ENCODE peak calls at places on chromosome 6, in eight cellular contexts. One of them, this sample, is unnamed.

GRCh38 chr6:79453558-79454042 is 83.6 kb downstream of the LCA5 start:
- DNase-seq in thyroid gland: peak; percentile 34
- DNase-seq in PC-9: peak; percentile 61
- DNase-seq in adrenal gland: no peak
- DNase-seq in body of pancreas: no peak
- DNase-seq in NT2/D1: no peak
- DNase-seq in psoas muscle: no peak
- DNase-seq in ovary: no peak
- DNase-seq in this sample: no peak

GRCh38 chr6:112155900-112156299 is 68.5 kb downstream of the FAM229B start:
- DNase-seq in thyroid gland: no peak
- DNase-seq in psoas muscle: no peak
- DNase-seq in body of pancreas: no peak
- DNase-seq in adrenal gland: no peak
- DNase-seq in PC-9: no peak
- DNase-seq in NT2/D1: no peak
- DNase-seq in ovary: no peak
- DNase-seq in this sample: no peak

GRCh38 chr6:126268087-126268486 is 71.8 kb upstream of the CENPW start:
- DNase-seq in ovary: no peak
- DNase-seq in PC-9: no peak
- DNase-seq in thyroid gland: no peak
- DNase-seq in adrenal gland: no peak
- DNase-seq in body of pancreas: no peak
- DNase-seq in psoas muscle: no peak
- DNase-seq in NT2/D1: no peak
- DNase-seq in this sample: no peak

GRCh38 chr6:12957321-12958051 is 240.9 kb downstream of the PHACTR1 start:
- DNase-seq in NT2/D1: no peak
- DNase-seq in psoas muscle: peak; percentile 36
- DNase-seq in PC-9: peak; percentile 1
- DNase-seq in body of pancreas: peak; percentile 74
- DNase-seq in adrenal gland: peak; percentile 45
- DNase-seq in thyroid gland: peak; percentile 92
- DNase-seq in ovary: peak; percentile 58
- DNase-seq in this sample: peak; percentile 69

GRCh38 chr6:52392944-52393343 is 27.2 kb upstream of the EFHC1 start:
- DNase-seq in thyroid gland: no peak
- DNase-seq in PC-9: no peak
- DNase-seq in NT2/D1: no peak
- DNase-seq in body of pancreas: no peak
- DNase-seq in psoas muscle: no peak
- DNase-seq in ovary: no peak
- DNase-seq in adrenal gland: no peak
- DNase-seq in this sample: no peak

GRCh38 chr6:40719671-40720374 is 132.7 kb upstream of the LRFN2 start:
- DNase-seq in PC-9: no peak
- DNase-seq in NT2/D1: no peak
- DNase-seq in thyroid gland: no peak
- DNase-seq in ovary: peak; percentile 29
- DNase-seq in body of pancreas: no peak
- DNase-seq in adrenal gland: no peak
- DNase-seq in psoas muscle: no peak
- DNase-seq in this sample: peak; percentile 55

GRCh38 chr6:56657364-56657763 is 14.7 kb upstream of the DST start:
- DNase-seq in thyroid gland: no peak
- DNase-seq in body of pancreas: no peak
- DNase-seq in PC-9: no peak
- DNase-seq in ovary: no peak
- DNase-seq in psoas muscle: no peak
- DNase-seq in NT2/D1: no peak
- DNase-seq in adrenal gland: no peak
- DNase-seq in this sample: no peak

GRCh38 chr6:14272111-14273085 is 154.8 kb downstream of the CD83 start:
- DNase-seq in PC-9: peak; percentile 37
- DNase-seq in ovary: no peak
- DNase-seq in thyroid gland: no peak
- DNase-seq in NT2/D1: no peak
- DNase-seq in body of pancreas: no peak
- DNase-seq in adrenal gland: no peak
- DNase-seq in psoas muscle: no peak
- DNase-seq in this sample: no peak

GRCh38 chr6:51028271-51028670 is 209.6 kb downstream of the TFAP2B start:
- DNase-seq in body of pancreas: no peak
- DNase-seq in adrenal gland: no peak
- DNase-seq in ovary: no peak
- DNase-seq in NT2/D1: no peak
- DNase-seq in psoas muscle: no peak
- DNase-seq in thyroid gland: no peak
- DNase-seq in PC-9: no peak
- DNase-seq in this sample: no peak

GRCh38 chr6:108768792-108769524 is 79.3 kb upstream of the ARMC2 start:
- DNase-seq in adrenal gland: no peak
- DNase-seq in body of pancreas: peak; percentile 77
- DNase-seq in psoas muscle: no peak
- DNase-seq in NT2/D1: no peak
- DNase-seq in thyroid gland: no peak
- DNase-seq in ovary: no peak
- DNase-seq in PC-9: no peak
- DNase-seq in this sample: no peak

GRCh38 chr6:308307-308706 is 16.0 kb downstream of the DUSP22 start:
- DNase-seq in PC-9: no peak
- DNase-seq in NT2/D1: no peak
- DNase-seq in body of pancreas: no peak
- DNase-seq in psoas muscle: no peak
- DNase-seq in ovary: no peak
- DNase-seq in thyroid gland: no peak
- DNase-seq in adrenal gland: no peak
- DNase-seq in this sample: no peak

GRCh38 chr6:142374090-142374783 is 72.4 kb downstream of the ADGRG6 start:
- DNase-seq in body of pancreas: no peak
- DNase-seq in PC-9: no peak
- DNase-seq in thyroid gland: no peak
- DNase-seq in NT2/D1: no peak
- DNase-seq in adrenal gland: no peak
- DNase-seq in psoas muscle: no peak
- DNase-seq in ovary: no peak
- DNase-seq in this sample: no peak

GRCh38 chr6:31203345-31203979 is 33.0 kb upstream of the POU5F1 start:
- DNase-seq in NT2/D1: no peak
- DNase-seq in thyroid gland: no peak
- DNase-seq in adrenal gland: no peak
- DNase-seq in psoas muscle: no peak
- DNase-seq in body of pancreas: peak; percentile 53
- DNase-seq in ovary: no peak
- DNase-seq in PC-9: peak; percentile 52
- DNase-seq in this sample: peak; percentile 70

GRCh38 chr6:140602843-140603242 is 1228.4 kb upstream of the CITED2 start:
- DNase-seq in NT2/D1: no peak
- DNase-seq in thyroid gland: no peak
- DNase-seq in body of pancreas: no peak
- DNase-seq in ovary: no peak
- DNase-seq in adrenal gland: no peak
- DNase-seq in PC-9: no peak
- DNase-seq in psoas muscle: no peak
- DNase-seq in this sample: no peak

GRCh38 chr6:44003345-44004061 is 123.7 kb downstream of the MRPL14 start:
- DNase-seq in adrenal gland: no peak
- DNase-seq in psoas muscle: no peak
- DNase-seq in PC-9: no peak
- DNase-seq in body of pancreas: peak; percentile 46
- DNase-seq in ovary: peak; percentile 14
- DNase-seq in NT2/D1: no peak
- DNase-seq in thyroid gland: no peak
- DNase-seq in this sample: peak; percentile 37
- H3K4me1 ChIP-seq in adrenal gland: peaks cover 23% of the 10 kb centered on the region
- H3K4me1 ChIP-seq in psoas muscle: peaks cover 46% of the 10 kb centered on the region
- H3K4me1 ChIP-seq in PC-9: peaks cover 70% of the 10 kb centered on the region
- H3K4me1 ChIP-seq in body of pancreas: peaks cover 52% of the 10 kb centered on the region
- H3K4me1 ChIP-seq in ovary: peaks cover 2% of the 10 kb centered on the region
- H3K4me1 ChIP-seq in NT2/D1: peaks cover 25% of the 10 kb centered on the region
- H3K4me1 ChIP-seq in thyroid gland: peaks cover 40% of the 10 kb centered on the region
- H3K4me1 ChIP-seq in this sample: peaks cover 17% of the 10 kb centered on the region

GRCh38 chr6:105179244-105180065 is at the start of gene POPDC3:
- DNase-seq in NT2/D1: peak; percentile 27
- DNase-seq in adrenal gland: no peak
- DNase-seq in thyroid gland: peak; percentile 19
- DNase-seq in PC-9: peak; percentile 64
- DNase-seq in ovary: peak; percentile 11
- DNase-seq in body of pancreas: no peak
- DNase-seq in psoas muscle: peak; percentile 39
- DNase-seq in this sample: peak; percentile 54
- H3K4me1 ChIP-seq in NT2/D1: no peaks in the 10 kb centered on the region
- H3K4me1 ChIP-seq in adrenal gland: no peaks in the 10 kb centered on the region
- H3K4me1 ChIP-seq in thyroid gland: no peaks in the 10 kb centered on the region
- H3K4me1 ChIP-seq in PC-9: peaks cover 30% of the 10 kb centered on the region
- H3K4me1 ChIP-seq in ovary: no peaks in the 10 kb centered on the region
- H3K4me1 ChIP-seq in body of pancreas: peaks cover 8% of the 10 kb centered on the region
- H3K4me1 ChIP-seq in psoas muscle: peaks cover 22% of the 10 kb centered on the region
- H3K4me1 ChIP-seq in this sample: no peaks in the 10 kb centered on the region

GRCh38 chr6:107618672-107619071 is 128.8 kb downstream of the SOBP start:
- DNase-seq in PC-9: no peak
- DNase-seq in adrenal gland: no peak
- DNase-seq in ovary: no peak
- DNase-seq in body of pancreas: no peak
- DNase-seq in psoas muscle: no peak
- DNase-seq in NT2/D1: no peak
- DNase-seq in thyroid gland: no peak
- DNase-seq in this sample: no peak
- H3K4me1 ChIP-seq in PC-9: peaks cover 14% of the 10 kb centered on the region
- H3K4me1 ChIP-seq in adrenal gland: peaks cover 3% of the 10 kb centered on the region
- H3K4me1 ChIP-seq in ovary: peaks cover 9% of the 10 kb centered on the region
- H3K4me1 ChIP-seq in body of pancreas: no peaks in the 10 kb centered on the region
- H3K4me1 ChIP-seq in psoas muscle: peaks cover 33% of the 10 kb centered on the region
- H3K4me1 ChIP-seq in NT2/D1: peaks cover 11% of the 10 kb centered on the region
- H3K4me1 ChIP-seq in thyroid gland: no peaks in the 10 kb centered on the region
- H3K4me1 ChIP-seq in this sample: no peaks in the 10 kb centered on the region

GRCh38 chr6:10537726-10538125 is 16.6 kb downstream of the GCNT2 start:
- DNase-seq in body of pancreas: no peak
- DNase-seq in adrenal gland: no peak
- DNase-seq in thyroid gland: no peak
- DNase-seq in NT2/D1: no peak
- DNase-seq in psoas muscle: no peak
- DNase-seq in PC-9: no peak
- DNase-seq in ovary: no peak
- DNase-seq in this sample: no peak

GRCh38 chr6:10542135-10542689 is 21.1 kb downstream of the GCNT2 start:
- DNase-seq in PC-9: no peak
- DNase-seq in NT2/D1: no peak
- DNase-seq in thyroid gland: no peak
- DNase-seq in psoas muscle: no peak
- DNase-seq in adrenal gland: no peak
- DNase-seq in body of pancreas: no peak
- DNase-seq in ovary: no peak
- DNase-seq in this sample: no peak

GRCh38 chr6:10540073-10540746 is 19.1 kb downstream of the GCNT2 start:
- DNase-seq in NT2/D1: no peak
- DNase-seq in psoas muscle: no peak
- DNase-seq in PC-9: no peak
- DNase-seq in ovary: no peak
- DNase-seq in thyroid gland: no peak
- DNase-seq in adrenal gland: no peak
- DNase-seq in body of pancreas: no peak
- DNase-seq in this sample: no peak

GRCh38 chr6:10543488-10543887 is 22.3 kb downstream of the GCNT2 start:
- DNase-seq in adrenal gland: no peak
- DNase-seq in psoas muscle: no peak
- DNase-seq in body of pancreas: no peak
- DNase-seq in ovary: no peak
- DNase-seq in thyroid gland: no peak
- DNase-seq in NT2/D1: no peak
- DNase-seq in PC-9: no peak
- DNase-seq in this sample: no peak

GRCh38 chr6:10541591-10541990 is 20.4 kb downstream of the GCNT2 start:
- DNase-seq in NT2/D1: no peak
- DNase-seq in psoas muscle: no peak
- DNase-seq in thyroid gland: no peak
- DNase-seq in PC-9: no peak
- DNase-seq in adrenal gland: no peak
- DNase-seq in body of pancreas: no peak
- DNase-seq in ovary: no peak
- DNase-seq in this sample: no peak
- H3K4me1 ChIP-seq in NT2/D1: peaks cover 2% of the 10 kb centered on the region
- H3K4me1 ChIP-seq in psoas muscle: no peaks in the 10 kb centered on the region
- H3K4me1 ChIP-seq in thyroid gland: no peaks in the 10 kb centered on the region
- H3K4me1 ChIP-seq in PC-9: no peaks in the 10 kb centered on the region
- H3K4me1 ChIP-seq in adrenal gland: no peaks in the 10 kb centered on the region
- H3K4me1 ChIP-seq in body of pancreas: no peaks in the 10 kb centered on the region
- H3K4me1 ChIP-seq in ovary: no peaks in the 10 kb centered on the region
- H3K4me1 ChIP-seq in this sample: peaks cover 6% of the 10 kb centered on the region

DNA sequence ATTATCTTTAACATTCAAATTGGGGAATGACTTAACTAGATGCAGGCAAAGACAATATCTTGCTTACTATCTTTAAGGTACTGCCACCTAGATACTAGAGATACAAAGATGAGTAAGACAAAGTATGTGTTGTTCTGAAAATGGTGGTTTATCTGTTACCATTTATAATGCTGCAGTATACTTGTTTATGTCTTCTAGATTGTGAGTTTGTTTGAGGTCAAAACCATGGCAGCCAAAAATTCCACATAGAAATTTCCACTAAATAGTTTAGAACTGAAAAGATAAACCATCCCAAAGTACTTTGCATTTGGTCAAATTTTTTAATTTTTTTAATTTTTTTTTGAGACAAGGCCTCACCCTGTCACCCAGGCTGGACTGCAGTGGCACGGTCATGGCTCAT is 150.8 kb downstream of the SOX4 start:
- DNase-seq in psoas muscle: no peak
- DNase-seq in body of pancreas: no peak
- DNase-seq in NT2/D1: no peak
- DNase-seq in adrenal gland: no peak
- DNase-seq in ovary: no peak
- DNase-seq in thyroid gland: no peak
- DNase-seq in PC-9: no peak
- DNase-seq in this sample: no peak
- H3K4me1 ChIP-seq in psoas muscle: no peaks in the 10 kb centered on the region
- H3K4me1 ChIP-seq in body of pancreas: peaks cover 18% of the 10 kb centered on the region
- H3K4me1 ChIP-seq in NT2/D1: no peaks in the 10 kb centered on the region
- H3K4me1 ChIP-seq in adrenal gland: peaks cover 10% of the 10 kb centered on the region
- H3K4me1 ChIP-seq in ovary: peaks cover 1% of the 10 kb centered on the region
- H3K4me1 ChIP-seq in thyroid gland: no peaks in the 10 kb centered on the region
- H3K4me1 ChIP-seq in PC-9: peaks cover 50% of the 10 kb centered on the region
- H3K4me1 ChIP-seq in this sample: peaks cover 25% of the 10 kb centered on the region

DNA sequence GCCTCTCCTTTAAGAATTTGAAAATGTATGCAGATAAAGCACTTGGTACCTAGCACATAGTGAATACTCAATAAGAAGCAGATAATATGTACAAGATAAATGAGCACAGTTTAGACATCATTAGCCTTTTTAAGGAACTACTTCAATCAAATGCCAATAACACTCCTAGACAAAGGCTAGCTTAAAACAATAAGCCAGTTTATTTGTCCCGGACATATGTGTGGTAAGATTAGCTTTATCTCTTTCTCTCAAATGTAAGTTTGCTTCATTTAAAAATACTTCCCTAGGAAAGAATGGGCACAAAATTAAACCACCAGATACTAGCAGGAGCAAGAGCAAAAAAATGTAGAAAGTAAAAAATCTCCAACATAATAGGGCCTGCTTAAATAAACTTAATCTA is 73.8 kb downstream of the MAP3K5 start:
- DNase-seq in PC-9: no peak
- DNase-seq in thyroid gland: no peak
- DNase-seq in body of pancreas: no peak
- DNase-seq in psoas muscle: no peak
- DNase-seq in adrenal gland: no peak
- DNase-seq in ovary: no peak
- DNase-seq in NT2/D1: no peak
- DNase-seq in this sample: no peak
- H3K4me1 ChIP-seq in PC-9: peaks cover 7% of the 10 kb centered on the region
- H3K4me1 ChIP-seq in thyroid gland: peaks cover 8% of the 10 kb centered on the region
- H3K4me1 ChIP-seq in body of pancreas: peaks cover 38% of the 10 kb centered on the region
- H3K4me1 ChIP-seq in psoas muscle: peaks cover 10% of the 10 kb centered on the region
- H3K4me1 ChIP-seq in adrenal gland: peaks cover 49% of the 10 kb centered on the region
- H3K4me1 ChIP-seq in ovary: peaks cover 7% of the 10 kb centered on the region
- H3K4me1 ChIP-seq in NT2/D1: no peaks in the 10 kb centered on the region
- H3K4me1 ChIP-seq in this sample: no peaks in the 10 kb centered on the region

This sample was measured in hepatocyte.